ENCODE peak calls at places on chromosomes 13 and 19, in six cellular contexts. C, S, A, K, Q and H are unnamed samples.

GRCh38 chr13:27621116-27621365 is 651 bp upstream of the POLR1D start:
- DNase-seq in A (no peak), C (no peak), Q (no peak), K (no peak), S (no peak), H (no peak)

GRCh38 chr13:76991432-76991795 is 467 bp upstream of the CLN5 start:
- DNase-seq in S (peak; percentile 43), A (no peak), Q (no peak), C (no peak), K (peak; percentile 5), H (no peak)

GRCh38 chr19:38437295-38437694 is 3.8 kb downstream of the RYR1 start:
- DNase-seq in C (no peak), Q (no peak), S (no peak), K (no peak), A (no peak), H (no peak)

GRCh38 chr19:12065100-12065538 is 588 bp downstream of the ZNF844 start:
- DNase-seq in C (no peak), Q (peak; percentile 21), A (no peak), S (peak; percentile 43), K (no peak), H (no peak)

GRCh38 chr13:25733696-25734435 is 317.9 kb downstream of the SHISA2 start:
- DNase-seq in K (no peak), S (no peak), Q (no peak), A (no peak), C (no peak), H (no peak)

GRCh38 chr13:106348032-106348431 is 187.4 kb downstream of the EFNB2 start:
- DNase-seq in Q (no peak), C (no peak), K (peak; percentile 33), S (no peak), A (peak; percentile 66), H (peak; percentile 28)

GRCh38 chr13:111575719-111576118 is 255.3 kb downstream of the TEX29 start:
- DNase-seq in Q (no peak), S (no peak), A (no peak), K (no peak), C (no peak), H (no peak)

GRCh38 chr13:40440990-40441820 is 225.2 kb downstream of the FOXO1 start:
- DNase-seq in Q (peak; percentile 86), S (peak; percentile 53), C (peak; percentile 90), K (no peak), A (no peak), H (no peak)

GRCh38 chr19:38216785-38217746 is 7.0 kb downstream of the DPF1 start:
- DNase-seq in S (no peak), Q (no peak), C (no peak), K (no peak), A (no peak), H (no peak)

GRCh38 chr13:40317980-40318327 is 348.5 kb downstream of the FOXO1 start:
- DNase-seq in Q (no peak), S (no peak), A (no peak), C (no peak), K (no peak), H (no peak)

DNA sequence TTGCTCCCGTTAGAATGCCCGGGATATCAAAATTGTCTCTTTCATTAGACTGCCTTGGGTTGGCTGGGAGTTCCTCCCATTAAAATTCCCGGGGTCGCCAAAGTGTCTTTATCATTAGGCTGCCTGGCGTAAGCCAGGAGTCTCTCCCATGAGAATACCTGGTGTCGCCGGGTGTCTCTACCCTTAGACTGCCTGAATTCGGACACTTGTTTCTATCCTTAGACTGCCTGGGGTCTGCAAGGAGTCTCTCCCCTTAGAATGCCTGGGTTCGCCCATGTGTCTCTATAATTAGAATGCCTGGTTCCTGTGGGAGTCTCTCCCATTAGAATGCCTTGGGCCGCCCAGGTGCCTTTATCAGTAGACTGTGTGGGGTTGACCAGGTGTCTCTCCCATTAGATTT is 1538.2 kb downstream of the UQCRFS1 start:
- DNase-seq in K (no peak), C (no peak), S (no peak), Q (no peak), A (no peak), H (no peak)
- H3K9me3 ChIP-seq in K (peaks cover 16% of the 10 kb centered on the region), C (no peaks in the 10 kb centered on the region), S (peaks cover 90% of the 10 kb centered on the region), Q (no peaks in the 10 kb centered on the region), A (no peaks in the 10 kb centered on the region), H (peaks cover 2% of the 10 kb centered on the region)

GRCh38 chr19:2332341-2333026 is 4.0 kb downstream of the SPPL2B start:
- DNase-seq in S (no peak), A (no peak), Q (no peak), C (peak; percentile 54), K (no peak), H (no peak)
- H3K4me3 ChIP-seq in S (no peak overlapping the region), A (no peak overlapping the region), Q (no peak overlapping the region), C (no peak overlapping the region), K (no peak overlapping the region), H (no peak overlapping the region)

DNA sequence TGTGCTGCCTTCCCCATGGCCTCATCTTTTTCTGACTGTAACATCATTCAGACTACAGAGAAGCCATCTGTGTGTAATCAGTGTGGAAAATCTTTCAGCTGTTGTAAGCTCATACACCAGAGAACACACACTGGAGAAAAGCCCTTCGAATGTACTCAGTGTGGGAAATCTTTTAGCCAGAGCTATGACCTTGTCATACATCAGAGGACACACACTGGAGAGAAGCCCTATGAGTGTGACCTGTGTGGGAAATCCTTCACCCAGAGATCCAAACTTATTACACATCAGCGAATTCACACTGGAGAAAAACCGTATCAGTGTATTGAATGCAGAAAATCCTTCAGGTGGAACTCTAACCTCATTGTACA is 17.2 kb upstream of the ZNF8 start:
- DNase-seq in C (no peak), A (no peak), K (no peak), Q (no peak), S (no peak), H (no peak)
- H3K9me3 ChIP-seq in C (peaks cover 66% of the 10 kb centered on the region), A (peaks cover 100% of the 10 kb centered on the region), K (peaks cover 74% of the 10 kb centered on the region), Q (peaks cover 95% of the 10 kb centered on the region), S (peaks cover 99% of the 10 kb centered on the region), H (peaks cover 63% of the 10 kb centered on the region)

GRCh38 chr19:17794731-17795494 is at the start of gene B3GNT3:
- DNase-seq in Q (no peak), K (peak; percentile 44), A (no peak), S (peak; percentile 72), C (peak; percentile 69), H (peak; percentile 8)
- H3K4me3 ChIP-seq in Q (peak within 1 kb of the TSS; percentile 28), K (peak within 1 kb of the TSS; percentile 42), A (peak within 1 kb of the TSS; percentile 64), S (no peak within 1 kb of the TSS), C (no peak within 1 kb of the TSS), H (peak within 1 kb of the TSS; percentile 24)

GRCh38 chr13:95378603-95379002 is 77.4 kb upstream of the ABCC4 start:
- DNase-seq in A (no peak), S (no peak), K (no peak), Q (no peak), C (no peak), H (no peak)
- H3K9me3 ChIP-seq in A (no peaks in the 10 kb centered on the region), S (no peaks in the 10 kb centered on the region), K (no peaks in the 10 kb centered on the region), Q (no peaks in the 10 kb centered on the region), C (no peaks in the 10 kb centered on the region), H (no peaks in the 10 kb centered on the region)

GRCh38 chr19:29663861-29664752 is 1.2 kb upstream of the PLEKHF1 start:
- DNase-seq in A (no peak), K (no peak), C (peak; percentile 61), Q (no peak), S (no peak), H (no peak)
- H3K4me3 ChIP-seq in A (no peak overlapping the region), K (no peak overlapping the region), C (no peak overlapping the region), Q (no peak overlapping the region), S (no peak overlapping the region), H (no peak overlapping the region)

DNA sequence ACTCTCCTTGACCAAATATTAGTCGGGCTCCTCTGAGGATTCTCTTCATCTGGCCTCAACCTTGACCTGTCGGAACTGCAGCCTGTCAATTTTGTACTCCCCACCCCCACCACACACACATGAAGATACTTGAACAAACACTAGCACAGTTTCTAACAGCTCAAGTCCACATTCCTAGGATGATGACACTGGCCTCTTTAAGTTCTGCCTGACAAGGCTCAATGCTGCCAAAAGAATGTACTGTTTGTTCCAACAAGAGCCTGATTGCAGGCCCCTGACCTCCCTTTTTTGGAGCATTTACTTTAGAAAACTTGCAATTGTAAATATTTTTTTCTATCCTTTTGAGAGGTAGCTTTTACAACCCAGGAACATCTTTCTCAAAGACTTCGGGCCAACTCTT is 169.2 kb upstream of the IRS2 start:
- DNase-seq in Q (no peak), A (no peak), S (no peak), K (no peak), C (no peak), H (no peak)
- H3K9me3 ChIP-seq in Q (no peaks in the 10 kb centered on the region), A (no peaks in the 10 kb centered on the region), S (no peaks in the 10 kb centered on the region), K (no peaks in the 10 kb centered on the region), C (no peaks in the 10 kb centered on the region), H (no peaks in the 10 kb centered on the region)

DNA sequence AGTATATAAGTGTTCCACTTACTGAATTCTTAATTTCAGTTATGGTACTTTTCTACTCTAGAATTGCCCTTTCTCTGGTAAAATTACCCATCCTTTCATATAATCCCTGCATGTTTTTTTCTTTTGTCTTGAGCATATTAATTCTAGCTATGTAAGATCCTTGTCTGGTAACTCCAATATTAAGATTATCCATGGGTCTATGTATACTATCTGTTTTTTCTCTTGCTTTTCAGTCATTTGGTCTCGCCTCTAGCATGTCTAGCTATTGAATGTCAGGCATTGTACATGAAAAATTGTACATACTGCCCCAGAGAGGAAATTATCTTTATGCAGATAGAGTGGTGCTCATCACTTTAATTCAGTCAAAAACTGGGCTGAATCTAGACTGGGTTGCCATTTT is 50.4 kb upstream of the CALM3 start:
- DNase-seq in S (no peak), Q (no peak), K (no peak), C (no peak), A (no peak), H (no peak)
- H3K4me3 ChIP-seq in S (no peak overlapping the region), Q (no peak overlapping the region), K (no peak overlapping the region), C (no peak overlapping the region), A (no peak overlapping the region), H (no peak overlapping the region)